ENCODE peak calls at places on chromosomes 4 and X, in six cellular contexts. W is H1, V is K562, S is SK-N-SH, P is endothelial cell of umbilical vein, X is HCT116. I is an unnamed sample. For H3K9me3, the result is how much of the 10 kb centered on the place peaks cover.

GRCh38 chr4:107314156-107314555 is 278.0 kb upstream of the DKK2 start:
- DNase-seq in W (no peak), V (no peak), S (no peak), P (no peak), X (no peak), I (no peak)

GRCh38 chr4:87270144-87270543 is 49.7 kb upstream of the KLHL8 start:
- DNase-seq in W (no peak), V (peak), S (peak), P (peak), X (peak), I (peak)

GRCh38 chrX:42992199-42992943 is 214.4 kb upstream of the PPP1R2C start:
- DNase-seq in W (no peak), V (no peak), S (no peak), P (peak), X (no peak), I (no peak)

GRCh38 chr4:119894650-119895208 is 171.9 kb downstream of the MAD2L1 start:
- DNase-seq in W (no peak), V (no peak), S (no peak), P (no peak), X (no peak), I (no peak)

GRCh38 chr4:106264331-106264728 is 51.7 kb downstream of the TBCK start:
- DNase-seq in W (no peak), V (peak), S (no peak), P (no peak), X (no peak), I (no peak)

GRCh38 chr4:187209921-187210613 is 486.4 kb upstream of the FAT1 start:
- DNase-seq in W (no peak), V (no peak), S (no peak), P (no peak), X (no peak), I (no peak)

GRCh38 chr4:188015025-188015778 is 19.6 kb downstream of the ZFP42 start:
- DNase-seq in W (no peak), V (no peak), S (no peak), P (no peak), X (no peak), I (no peak)

GRCh38 chr4:173128199-173128890 is 40.3 kb upstream of the GALNT7 start:
- DNase-seq in W (no peak), V (no peak), S (no peak), P (no peak), X (no peak), I (no peak)

GRCh38 chr4:147683172-147683571 is 791 bp downstream of the PRMT9 start:
- DNase-seq in W (no peak), V (peak), S (peak), P (peak), X (no peak), I (no peak)

GRCh38 chr4:78922207-78922606 is 17.0 kb downstream of the PAQR3 start:
- DNase-seq in W (no peak), V (no peak), S (no peak), P (no peak), X (no peak), I (no peak)

GRCh38 chrX:2928127-2928582 is 984 bp downstream of the ARSD start:
- DNase-seq in W (peak), V (no peak), S (peak), P (peak), X (no peak), I (no peak)

GRCh38 chrX:142238536-142238935 is 33.4 kb upstream of the MAGEC2 start:
- DNase-seq in W (no peak), V (no peak), S (no peak), P (no peak), X (no peak), I (no peak)

DNA sequence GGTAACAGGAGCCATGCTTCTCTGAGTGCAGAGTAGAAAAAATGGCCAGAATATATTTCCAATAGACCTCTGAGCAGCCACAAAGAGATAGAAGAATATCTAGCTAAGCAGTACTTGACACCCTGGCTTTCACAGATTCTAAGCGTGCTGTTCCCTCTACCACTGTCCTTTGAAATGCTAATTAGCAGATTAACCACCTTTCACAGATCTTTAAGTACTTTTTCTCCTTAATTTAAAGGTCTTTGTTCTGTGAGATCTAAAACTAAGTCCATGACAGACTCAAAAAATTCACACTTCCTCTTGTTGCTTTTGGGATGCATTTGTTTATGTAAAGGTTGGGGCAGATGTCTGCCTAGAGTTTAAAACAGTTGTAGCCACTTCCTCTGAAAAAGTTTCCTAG is 28.3 kb upstream of the MAGEC2 start:
- DNase-seq in W (no peak), V (no peak), S (no peak), P (no peak), X (no peak), I (no peak)
- H3K9me3 ChIP-seq in W (under half), V (under half), S (under half), P (under half), X (under half), I (under half)

GRCh38 chrX:47316276-47317025 is 53.9 kb upstream of the ZNF157 start:
- DNase-seq in W (peak), V (no peak), S (peak), P (peak), X (no peak), I (no peak)

GRCh38 chrX:47327902-47328301 is 42.5 kb upstream of the ZNF157 start:
- DNase-seq in W (no peak), V (no peak), S (no peak), P (no peak), X (no peak), I (no peak)

GRCh38 chrX:47321386-47321785 is 49.0 kb upstream of the ZNF157 start:
- DNase-seq in W (peak), V (peak), S (no peak), P (peak), X (no peak), I (no peak)

GRCh38 chrX:47321978-47322377 is 48.4 kb upstream of the ZNF157 start:
- DNase-seq in W (peak), V (no peak), S (no peak), P (no peak), X (no peak), I (no peak)
- H3K9ac ChIP-seq in W (no peak), V (no peak), S (no peak), P (no peak), X (no peak), I (no peak)

GRCh38 chr4:158810487-158811215 is 41.8 kb downstream of the FNIP2 start:
- DNase-seq in W (no peak), V (no peak), S (no peak), P (peak), X (peak), I (no peak)
- TF ChIP-seq POLR2AphosphoS5 in W (no peak), V (no peak), S (no peak), P (no peak), X (no peak), I (no peak)

GRCh38 chr4:17985832-17986231 is 35.7 kb downstream of the LCORL start:
- DNase-seq in W (no peak), V (no peak), S (no peak), P (no peak), X (no peak), I (no peak)
- H3K9me3 ChIP-seq in W (under half), V (under half), S (under half), P (under half), X (under half), I (under half)

DNA sequence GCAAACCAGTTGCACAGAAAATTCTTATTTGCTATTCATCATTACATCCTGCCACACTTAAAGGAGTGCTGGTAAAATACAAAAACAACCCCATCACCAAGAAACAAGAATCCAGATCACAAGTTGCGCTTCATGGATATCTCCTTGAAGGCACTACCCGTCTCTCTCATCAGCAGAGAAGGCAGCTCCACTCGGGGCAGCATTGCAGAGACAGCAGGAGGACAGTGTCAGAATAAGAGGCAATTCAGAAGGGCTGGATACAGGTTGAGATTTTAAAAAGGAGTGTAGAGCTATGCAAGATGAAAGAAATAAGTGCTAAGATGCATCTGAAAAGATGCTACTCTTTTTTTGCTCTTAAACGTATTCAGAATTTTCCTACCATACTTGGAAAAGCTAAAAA is 71.4 kb downstream of the LDB2 start:
- DNase-seq in W (no peak), V (no peak), S (no peak), P (peak), X (no peak), I (no peak)
- H3K9ac ChIP-seq in W (no peak), V (no peak), S (no peak), P (no peak), X (no peak), I (no peak)

DNA sequence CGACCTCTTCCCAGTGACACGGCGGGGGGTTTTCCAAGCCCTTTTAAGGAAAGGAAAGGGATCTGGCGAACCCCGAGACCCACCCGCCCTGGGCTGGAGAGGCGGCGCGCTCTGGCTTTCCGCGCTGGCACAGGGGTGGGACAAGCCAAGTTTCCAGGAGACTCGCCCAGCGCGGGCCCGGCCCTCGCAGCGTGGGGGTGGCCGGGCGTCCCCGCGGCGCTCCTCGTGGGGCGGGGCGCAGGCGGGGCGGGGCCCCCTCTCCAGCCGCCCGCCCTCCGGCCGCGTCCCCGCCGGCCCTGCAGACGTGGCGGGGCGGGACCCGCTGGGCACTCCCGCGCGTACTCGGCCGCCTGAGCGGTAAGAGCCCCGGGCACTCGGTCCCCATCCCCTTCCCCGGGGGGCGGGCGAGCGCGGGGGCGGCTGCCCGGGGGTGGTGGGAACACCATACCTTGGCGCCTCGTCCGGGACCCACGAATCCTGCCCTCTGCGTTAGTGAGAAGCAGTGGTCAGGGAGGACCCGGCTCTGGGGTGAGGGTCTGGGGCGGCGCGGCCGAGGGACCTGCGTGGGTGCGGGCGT is at the start of gene FAM114A1:
- DNase-seq in W (peak), V (peak), S (peak), P (peak), X (no peak), I (no peak)
- TF ChIP-seq POLR2AphosphoS5 in W (no peak), V (peak), S (peak), P (peak), X (peak), I (no peak)

GRCh38 chr4:110630621-110631402 is 7.9 kb upstream of the PITX2 start:
- DNase-seq in W (peak), V (no peak), S (no peak), P (no peak), X (no peak), I (no peak)
- H3K9me3 ChIP-seq in W (under half), V (under half), S (under half), P (under half), X (under half), I (under half)